ENCODE peak calls at places on chromosomes 3 and 15, in four cellular contexts. One of them, this sample, is unnamed.

GRCh38 chr3:45165497-45166282 is 19.5 kb upstream of the CDCP1 start:
- DNase-seq in HEK293T: no peak
- DNase-seq in H1: no peak
- DNase-seq in GM12878: no peak
- DNase-seq in this sample: no peak

GRCh38 chr3:46349484-46350261 is 4.2 kb upstream of the CCR2 start:
- DNase-seq in HEK293T: no peak
- DNase-seq in H1: no peak
- DNase-seq in GM12878: no peak
- DNase-seq in this sample: no peak

GRCh38 chr3:39809181-39809994 is at the start of gene MYRIP:
- DNase-seq in HEK293T: peak
- DNase-seq in H1: no peak
- DNase-seq in GM12878: no peak
- DNase-seq in this sample: peak

GRCh38 chr3:39639344-39640236 is 169.8 kb upstream of the MYRIP start:
- DNase-seq in HEK293T: no peak
- DNase-seq in H1: peak
- DNase-seq in GM12878: no peak
- DNase-seq in this sample: peak

GRCh38 chr3:184255291-184256039 is 5.9 kb downstream of the CAMK2N2 start:
- DNase-seq in HEK293T: no peak
- DNase-seq in H1: no peak
- DNase-seq in GM12878: no peak
- DNase-seq in this sample: no peak

GRCh38 chr3:27570421-27571106 is 86.4 kb upstream of the SLC4A7 start:
- DNase-seq in HEK293T: no peak
- DNase-seq in H1: no peak
- DNase-seq in GM12878: no peak
- DNase-seq in this sample: no peak

GRCh38 chr3:187066228-187066995 is 72.9 kb downstream of the RPL39L start:
- DNase-seq in HEK293T: peak
- DNase-seq in H1: peak
- DNase-seq in GM12878: no peak
- DNase-seq in this sample: peak

GRCh38 chr3:28745904-28746617 is 397.4 kb upstream of the AZI2 start:
- DNase-seq in HEK293T: no peak
- DNase-seq in H1: no peak
- DNase-seq in GM12878: no peak
- DNase-seq in this sample: no peak

GRCh38 chr15:77614251-77614806 is 18.4 kb downstream of the LINGO1 start:
- DNase-seq in HEK293T: no peak
- DNase-seq in H1: no peak
- DNase-seq in GM12878: no peak
- DNase-seq in this sample: no peak

GRCh38 chr15:82139823-82140268 is 94.0 kb upstream of the MEX3B start:
- DNase-seq in HEK293T: peak
- DNase-seq in H1: no peak
- DNase-seq in GM12878: no peak
- DNase-seq in this sample: no peak

GRCh38 chr3:119044593-119044992 is 9.9 kb upstream of the IGSF11 start:
- DNase-seq in HEK293T: no peak
- DNase-seq in H1: no peak
- DNase-seq in GM12878: no peak
- DNase-seq in this sample: no peak

GRCh38 chr3:194235160-194235559 is 99.2 kb downstream of the HES1 start:
- DNase-seq in HEK293T: no peak
- DNase-seq in H1: no peak
- DNase-seq in GM12878: no peak
- DNase-seq in this sample: no peak

GRCh38 chr15:81155375-81156218 is 21.5 kb downstream of the CFAP161 start:
- DNase-seq in HEK293T: peak
- DNase-seq in H1: no peak
- DNase-seq in GM12878: no peak
- DNase-seq in this sample: peak

GRCh38 chr15:70159397-70160009 is 61.8 kb upstream of the TLE3 start:
- DNase-seq in HEK293T: no peak
- DNase-seq in H1: no peak
- DNase-seq in GM12878: no peak
- DNase-seq in this sample: no peak

GRCh38 chr3:66692108-66692750 is 191.4 kb upstream of the LRIG1 start:
- DNase-seq in HEK293T: no peak
- DNase-seq in H1: no peak
- DNase-seq in GM12878: no peak
- DNase-seq in this sample: no peak

GRCh38 chr3:10155658-10156057 is 9.1 kb upstream of the IRAK2 start:
- DNase-seq in HEK293T: no peak
- DNase-seq in H1: no peak
- DNase-seq in GM12878: no peak
- DNase-seq in this sample: no peak

GRCh38 chr3:24867783-24868182 is 373.1 kb upstream of the THRB start:
- DNase-seq in HEK293T: no peak
- DNase-seq in H1: no peak
- DNase-seq in GM12878: no peak
- DNase-seq in this sample: no peak

GRCh38 chr3:157956850-157957249 is 149.4 kb downstream of the SHOX2 start:
- DNase-seq in HEK293T: no peak
- DNase-seq in H1: no peak
- DNase-seq in GM12878: no peak
- DNase-seq in this sample: no peak

GRCh38 chr15:83205725-83206324 is 1.8 kb downstream of the HDGFL3 start:
- DNase-seq in HEK293T: no peak
- DNase-seq in H1: no peak
- DNase-seq in GM12878: no peak
- DNase-seq in this sample: no peak

GRCh38 chr3:141557961-141558706 is 71.3 kb downstream of the RASA2 start:
- DNase-seq in HEK293T: no peak
- DNase-seq in H1: no peak
- DNase-seq in GM12878: no peak
- DNase-seq in this sample: no peak
- TF ChIP-seq SUZ12 in HEK293T: no peak
- TF ChIP-seq SUZ12 in H1: no peak
- TF ChIP-seq SUZ12 in GM12878: no peak
- TF ChIP-seq SUZ12 in this sample: no peak

GRCh38 chr3:129855454-129856419 is 37.8 kb downstream of the TMCC1 start:
- DNase-seq in HEK293T: no peak
- DNase-seq in H1: no peak
- DNase-seq in GM12878: no peak
- DNase-seq in this sample: no peak
- TF ChIP-seq SUZ12 in HEK293T: no peak
- TF ChIP-seq SUZ12 in H1: no peak
- TF ChIP-seq SUZ12 in GM12878: no peak
- TF ChIP-seq SUZ12 in this sample: no peak

DNA sequence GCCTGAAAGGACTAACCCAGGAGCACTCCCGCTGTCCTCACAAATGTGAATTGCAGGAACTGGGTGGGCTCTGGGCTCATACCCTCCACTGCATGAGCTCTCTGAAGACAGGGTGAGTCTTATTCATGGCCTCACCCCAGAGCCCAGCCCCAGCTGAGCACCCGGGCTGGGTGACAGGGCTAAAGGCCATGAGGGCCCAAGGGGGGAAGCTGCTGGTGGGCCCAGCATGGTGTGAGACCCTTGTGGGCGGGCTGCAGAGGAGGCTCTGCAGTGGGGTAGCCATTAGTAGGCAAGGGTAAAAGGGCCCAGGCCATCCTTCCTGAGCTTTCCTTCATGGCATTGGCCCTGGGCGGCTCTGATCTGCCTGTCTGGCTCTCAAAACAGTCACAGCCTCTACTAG is 30.3 kb downstream of the SRPRB start:
- DNase-seq in HEK293T: no peak
- DNase-seq in H1: no peak
- DNase-seq in GM12878: no peak
- DNase-seq in this sample: no peak
- TF ChIP-seq SUZ12 in HEK293T: no peak
- TF ChIP-seq SUZ12 in H1: no peak
- TF ChIP-seq SUZ12 in GM12878: no peak
- TF ChIP-seq SUZ12 in this sample: no peak

GRCh38 chr15:85330941-85331588 is 49.3 kb upstream of the AKAP13 start:
- DNase-seq in HEK293T: peak
- DNase-seq in H1: peak
- DNase-seq in GM12878: peak
- DNase-seq in this sample: peak
- TF ChIP-seq SUZ12 in HEK293T: no peak
- TF ChIP-seq SUZ12 in H1: no peak
- TF ChIP-seq SUZ12 in GM12878: no peak
- TF ChIP-seq SUZ12 in this sample: no peak

GRCh38 chr3:97949110-97949485 is 23.1 kb downstream of the RIOX2 start:
- DNase-seq in HEK293T: no peak
- DNase-seq in H1: no peak
- DNase-seq in GM12878: no peak
- DNase-seq in this sample: no peak
- TF ChIP-seq SUZ12 in HEK293T: no peak
- TF ChIP-seq SUZ12 in H1: no peak
- TF ChIP-seq SUZ12 in GM12878: no peak
- TF ChIP-seq SUZ12 in this sample: no peak

GRCh38 chr3:127784865-127785710 is 37.2 kb downstream of the MGLL start:
- DNase-seq in HEK293T: no peak
- DNase-seq in H1: no peak
- DNase-seq in GM12878: no peak
- DNase-seq in this sample: no peak

GRCh38 chr3:127787071-127787490 is 35.2 kb downstream of the MGLL start:
- DNase-seq in HEK293T: no peak
- DNase-seq in H1: no peak
- DNase-seq in GM12878: no peak
- DNase-seq in this sample: no peak

GRCh38 chr3:127784283-127784682 is 38.0 kb downstream of the MGLL start:
- DNase-seq in HEK293T: no peak
- DNase-seq in H1: no peak
- DNase-seq in GM12878: no peak
- DNase-seq in this sample: no peak

GRCh38 chr3:127786358-127787070 is 35.8 kb downstream of the MGLL start:
- DNase-seq in HEK293T: no peak
- DNase-seq in H1: no peak
- DNase-seq in GM12878: no peak
- DNase-seq in this sample: no peak

DNA sequence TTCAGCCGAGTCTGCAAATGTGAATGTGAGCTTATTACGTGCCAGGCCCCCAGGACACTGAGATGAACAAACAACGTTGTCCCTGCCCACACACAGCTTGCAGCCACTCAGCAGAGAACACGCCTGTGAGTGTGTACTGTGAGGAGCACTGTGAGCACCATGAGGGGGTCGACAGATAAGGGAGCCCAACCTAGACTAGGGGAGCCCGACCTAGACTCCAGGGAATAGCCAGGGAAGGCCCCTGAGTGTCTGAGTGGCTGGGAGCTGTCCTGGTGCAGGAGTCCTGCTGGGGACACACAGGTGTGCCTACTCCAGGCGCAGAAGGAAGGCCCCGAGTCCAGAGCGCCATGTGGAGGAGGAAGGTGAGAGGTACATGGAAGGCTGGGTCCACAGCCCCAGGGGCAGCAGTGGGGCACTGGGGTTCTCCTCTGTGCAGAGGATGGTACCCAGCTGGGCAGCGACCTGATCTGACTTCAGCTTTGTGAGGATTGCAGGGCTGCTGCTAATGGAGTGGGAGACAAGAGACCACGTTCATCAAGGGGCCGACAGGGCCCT is 36.5 kb downstream of the MGLL start:
- DNase-seq in HEK293T: no peak
- DNase-seq in H1: no peak
- DNase-seq in GM12878: no peak
- DNase-seq in this sample: no peak
- TF ChIP-seq SUZ12 in HEK293T: no peak
- TF ChIP-seq SUZ12 in H1: no peak
- TF ChIP-seq SUZ12 in GM12878: no peak
- TF ChIP-seq SUZ12 in this sample: no peak

DNA sequence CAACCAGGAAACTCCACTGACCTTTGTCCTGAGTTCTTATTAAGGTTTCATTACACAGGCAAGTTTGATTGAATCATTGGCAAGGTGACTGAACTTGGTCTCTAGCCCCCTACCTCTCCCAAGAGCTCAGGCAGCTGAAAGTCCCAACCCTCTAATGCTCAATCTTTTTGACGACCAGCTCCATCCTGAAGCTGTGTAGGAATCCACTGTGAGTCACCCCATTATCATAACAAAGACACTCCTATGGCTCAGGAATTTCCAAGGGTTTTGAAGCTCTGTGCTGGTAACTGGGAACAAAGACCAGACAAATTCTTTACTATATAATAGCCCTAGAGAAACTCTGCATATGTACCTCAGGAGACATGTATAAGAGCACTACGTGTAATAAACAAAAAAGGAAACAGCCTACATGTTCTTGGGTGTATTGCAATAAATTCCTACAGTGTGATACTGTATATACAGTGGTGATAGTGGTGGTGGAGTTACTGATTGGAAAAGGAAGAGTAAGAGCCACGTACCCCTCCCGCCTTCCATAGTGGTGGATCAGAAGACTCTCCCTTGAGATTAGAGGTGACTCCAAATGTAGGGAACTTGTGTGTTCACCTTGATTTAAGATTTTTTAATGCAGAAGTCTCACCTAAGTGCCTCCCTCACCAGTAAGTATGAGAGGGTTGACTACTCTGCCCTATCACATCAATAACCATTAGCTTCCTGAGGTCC is 116.6 kb downstream of the ST8SIA2 start:
- DNase-seq in HEK293T: no peak
- DNase-seq in H1: peak
- DNase-seq in GM12878: no peak
- DNase-seq in this sample: peak
- TF ChIP-seq SUZ12 in HEK293T: no peak
- TF ChIP-seq SUZ12 in H1: no peak
- TF ChIP-seq SUZ12 in GM12878: no peak
- TF ChIP-seq SUZ12 in this sample: no peak

DNA sequence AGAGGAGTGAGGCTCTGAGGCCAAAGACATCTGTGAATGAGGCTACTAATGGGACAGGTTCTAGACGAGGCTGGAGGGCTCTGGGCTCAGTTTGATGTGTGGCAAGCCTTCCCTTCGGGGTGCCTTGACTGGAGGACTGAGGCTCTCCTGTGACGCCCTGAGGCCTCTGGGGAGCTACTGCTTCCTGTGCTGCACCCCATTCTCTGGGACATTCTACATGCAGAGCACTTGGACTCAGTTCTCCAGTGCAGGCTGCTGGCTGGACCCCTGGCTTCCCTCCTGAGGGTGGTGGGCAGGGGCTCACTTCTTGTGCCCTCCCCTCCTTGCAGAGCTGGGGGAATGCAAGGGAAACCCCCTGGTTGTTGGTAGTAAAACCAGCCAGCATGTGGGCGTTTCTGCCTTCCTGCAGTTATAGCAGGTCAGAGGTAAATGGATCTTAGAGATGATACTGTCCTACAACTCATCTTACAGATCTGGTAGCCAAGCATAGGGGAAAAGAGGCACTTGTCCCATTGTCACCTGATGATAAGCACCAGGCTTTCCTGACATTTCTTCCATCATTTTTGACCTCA is 133.3 kb downstream of the CHDH start:
- DNase-seq in HEK293T: no peak
- DNase-seq in H1: no peak
- DNase-seq in GM12878: no peak
- DNase-seq in this sample: no peak
- TF ChIP-seq SUZ12 in HEK293T: no peak
- TF ChIP-seq SUZ12 in H1: no peak
- TF ChIP-seq SUZ12 in GM12878: no peak
- TF ChIP-seq SUZ12 in this sample: no peak

This sample was measured in NT2/D1.